ENCODE peak calls at places on chromosome 17, in six cellular contexts. U, A, P, N, B and Q are unnamed samples.

GRCh38 chr17:80237386-80237785 is 17.2 kb downstream of the SLC26A11 start:
- DNase-seq in B (no peak), P (no peak), N (no peak), U (no peak), A (no peak), Q (no peak)

GRCh38 chr17:61158372-61158771 is 241.3 kb upstream of the TBX2 start:
- DNase-seq in N (no peak), U (no peak), A (no peak), P (no peak), B (no peak), Q (no peak)

GRCh38 chr17:32206816-32207215 is 58.8 kb upstream of the RHBDL3 start:
- DNase-seq in P (no peak), A (peak; percentile 91), U (no peak), B (no peak), N (no peak), Q (no peak)

GRCh38 chr17:81808778-81809555 is 5.0 kb downstream of the GCGR start:
- DNase-seq in N (no peak), A (no peak), U (no peak), P (no peak), B (no peak), Q (no peak)

GRCh38 chr17:83080641-83081560 is 1.5 kb downstream of the METRNL start:
- DNase-seq in B (no peak), P (no peak), U (no peak), N (peak; percentile 35), A (peak; percentile 24), Q (no peak)

GRCh38 chr17:31296156-31296555 is 883 bp downstream of the OMG start:
- DNase-seq in B (no peak), A (no peak), U (no peak), N (no peak), P (no peak), Q (no peak)

GRCh38 chr17:62876664-62877411 is 68.7 kb upstream of the MARCHF10 start:
- DNase-seq in U (no peak), N (no peak), A (peak; percentile 76), B (peak; percentile 77), P (no peak), Q (no peak)

GRCh38 chr17:37148171-37148570 is 199.4 kb downstream of the AATF start:
- DNase-seq in B (peak; percentile 45), U (no peak), N (no peak), A (no peak), P (no peak), Q (no peak)

GRCh38 chr17:57572062-57572461 is 173.0 kb downstream of the CCDC182 start:
- DNase-seq in P (no peak), A (no peak), B (no peak), N (no peak), U (no peak), Q (no peak)

GRCh38 chr17:4908711-4909496 is 6.0 kb upstream of the CHRNE start:
- DNase-seq in B (peak; percentile 95), U (peak; percentile 31), A (peak; percentile 92), P (peak; percentile 92), N (peak; percentile 45), Q (no peak)

GRCh38 chr17:33234930-33235685 is 58.0 kb downstream of the ASIC2 start:
- DNase-seq in P (peak; percentile 54), A (peak; percentile 97), B (peak; percentile 53), N (no peak), U (no peak), Q (no peak)

DNA sequence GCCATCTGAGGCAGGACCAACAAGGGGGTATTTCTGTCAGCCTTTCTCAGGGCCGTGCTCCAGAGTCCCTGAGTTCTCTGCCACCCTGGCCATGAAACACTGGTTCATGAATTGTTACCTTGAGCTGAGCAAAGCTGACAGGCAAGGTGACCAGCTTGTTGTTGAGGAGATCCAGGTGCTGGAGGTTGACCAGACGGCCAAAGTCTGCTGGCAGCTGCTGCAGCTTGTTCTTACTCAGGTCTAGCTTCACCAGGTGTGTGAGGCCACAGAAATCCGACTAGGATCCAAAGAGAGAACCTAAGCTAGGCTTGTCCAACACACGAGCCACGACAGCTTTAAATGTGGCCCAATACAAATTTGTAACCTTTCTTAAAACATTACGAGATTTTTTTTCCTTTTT is 4.7 kb downstream of the LRRC59 start:
- DNase-seq in P (no peak), B (no peak), A (no peak), U (no peak), N (no peak), Q (no peak)
- H3K36me3 ChIP-seq in P (peaks cover 73% of the 10 kb centered on the region), B (peaks cover 50% of the 10 kb centered on the region), A (peaks cover 63% of the 10 kb centered on the region), U (peaks cover 38% of the 10 kb centered on the region), N (peaks cover 61% of the 10 kb centered on the region), Q (peaks cover 44% of the 10 kb centered on the region)

DNA sequence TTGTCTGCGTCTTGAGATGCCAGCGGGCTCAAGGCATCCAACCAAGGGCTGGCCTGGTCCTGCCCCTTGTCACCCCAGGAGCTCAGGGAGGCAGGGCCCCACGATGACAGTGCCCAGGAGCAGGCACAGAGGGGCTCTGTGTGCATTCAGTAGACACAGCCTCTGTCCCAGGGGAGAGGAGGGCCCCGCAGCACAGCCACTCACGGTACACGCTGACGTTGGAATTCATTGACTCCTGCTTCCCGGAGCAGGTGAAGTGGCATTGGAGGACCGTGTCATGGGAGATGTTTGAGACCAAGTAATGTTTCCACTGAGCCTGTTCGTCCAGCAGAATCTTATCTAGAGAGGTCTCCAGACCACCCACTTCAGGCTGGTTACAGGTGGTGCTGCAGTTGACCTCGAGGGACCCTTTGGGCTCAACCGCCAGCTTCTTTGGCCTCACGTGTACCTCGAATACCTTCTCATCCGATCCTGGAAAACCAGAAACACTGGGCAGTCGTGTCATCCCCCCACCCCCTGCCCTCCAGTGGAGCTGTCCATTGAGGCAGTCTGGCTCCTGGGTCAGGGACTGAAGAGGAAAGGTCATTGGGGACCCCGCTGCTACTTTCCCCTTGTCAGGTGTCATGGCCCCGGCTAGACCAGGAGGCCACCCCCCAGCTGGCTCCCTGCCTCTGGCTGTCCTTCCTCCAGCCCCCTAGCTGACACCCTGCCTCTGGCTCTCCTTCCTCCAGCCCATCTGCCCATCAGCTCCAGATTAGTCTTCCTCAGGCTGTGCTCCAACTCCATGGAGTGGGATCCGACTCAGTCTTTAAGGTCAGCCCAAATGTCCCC is 7.0 kb downstream of the PRR29 start:
- DNase-seq in N (no peak), A (no peak), B (no peak), U (no peak), P (no peak), Q (no peak)
- H3K4me1 ChIP-seq in N (peaks cover 36% of the 10 kb centered on the region), A (no peaks in the 10 kb centered on the region), B (peaks cover 79% of the 10 kb centered on the region), U (no peaks in the 10 kb centered on the region), P (peaks cover 76% of the 10 kb centered on the region), Q (no peaks in the 10 kb centered on the region)

DNA sequence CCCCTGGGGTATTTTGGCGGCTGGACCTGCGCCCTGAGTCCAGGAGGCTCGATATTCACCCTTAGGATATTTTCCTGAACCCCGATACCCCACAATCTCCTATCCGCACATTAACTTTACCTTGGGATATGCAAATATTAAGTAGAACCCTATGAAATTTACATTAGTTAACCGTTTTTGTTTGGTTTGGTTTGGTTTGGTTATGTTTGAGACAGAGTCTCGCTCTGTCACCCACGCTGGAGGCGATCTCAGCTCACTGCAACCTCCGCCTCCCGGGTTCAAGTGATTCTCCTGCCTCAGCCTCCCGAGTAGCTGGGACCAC is 9.3 kb upstream of the NAGS start:
- DNase-seq in N (no peak), P (no peak), U (no peak), B (no peak), A (no peak), Q (no peak)
- H3K4me3 ChIP-seq in N (no peak overlapping the region), P (no peak overlapping the region), U (no peak overlapping the region), B (no peak overlapping the region), A (no peak overlapping the region), Q (no peak overlapping the region)

GRCh38 chr17:7572588-7573323 is 6.7 kb upstream of the CD68 start:
- DNase-seq in A (peak; percentile 99), U (peak; percentile 98), B (peak; percentile 100), N (peak; percentile 99), P (peak; percentile 99), Q (peak; percentile 98)
- H3K36me3 ChIP-seq in A (peaks cover 58% of the 10 kb centered on the region), U (peaks cover 49% of the 10 kb centered on the region), B (peaks cover 30% of the 10 kb centered on the region), N (peaks cover 54% of the 10 kb centered on the region), P (peaks cover 71% of the 10 kb centered on the region), Q (peaks cover 34% of the 10 kb centered on the region)

DNA sequence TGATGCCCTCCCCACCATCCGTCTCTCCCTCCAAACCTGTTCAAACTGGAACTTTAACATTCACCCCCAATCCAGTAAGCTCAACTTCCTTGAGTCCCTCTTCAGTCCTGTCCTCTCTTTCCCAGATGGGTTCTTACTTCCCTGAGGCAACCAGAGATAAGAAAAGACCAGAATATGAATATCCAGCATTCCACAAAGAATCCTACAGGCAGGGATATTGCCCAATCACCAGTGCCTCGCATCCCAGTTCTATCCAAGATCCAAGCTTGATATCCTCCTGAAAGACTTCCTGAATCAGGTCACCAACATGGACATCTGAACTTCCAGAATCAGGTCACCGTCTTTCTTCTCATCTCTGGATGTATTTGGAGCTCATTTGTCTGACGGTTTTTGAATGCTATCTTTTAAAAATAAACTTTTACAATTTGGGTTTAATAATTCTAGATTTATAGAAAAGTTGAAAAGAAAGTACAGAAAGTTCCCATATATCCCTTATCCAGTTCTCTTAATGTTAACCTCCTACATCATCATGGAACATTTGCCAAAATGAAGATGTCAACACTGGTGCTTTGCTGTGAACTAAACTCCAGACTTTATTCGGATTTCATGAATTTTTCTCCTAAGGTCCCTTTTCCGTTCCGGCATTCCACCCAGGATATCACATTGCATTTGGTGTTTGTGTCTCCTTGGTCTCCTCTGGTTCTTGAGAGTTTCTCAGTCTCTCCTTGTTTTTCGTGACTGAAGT is 13.7 kb upstream of the COL1A1 start:
- DNase-seq in B (no peak), U (no peak), P (no peak), N (no peak), A (no peak), Q (no peak)
- H3K4me1 ChIP-seq in B (peaks cover 5% of the 10 kb centered on the region), U (peaks cover 17% of the 10 kb centered on the region), P (peaks cover 56% of the 10 kb centered on the region), N (peaks cover 8% of the 10 kb centered on the region), A (peaks cover 42% of the 10 kb centered on the region), Q (peaks cover 59% of the 10 kb centered on the region)

GRCh38 chr17:28397275-28397674 is 8.7 kb downstream of the SLC46A1 start:
- DNase-seq in U (no peak), N (no peak), A (no peak), B (no peak), P (no peak), Q (no peak)

GRCh38 chr17:28399808-28400207 is 6.2 kb downstream of the SLC46A1 start:
- DNase-seq in U (no peak), P (no peak), A (no peak), N (no peak), B (no peak), Q (no peak)

GRCh38 chr17:28396635-28397239 is 9.3 kb downstream of the SLC46A1 start:
- DNase-seq in A (no peak), P (no peak), U (no peak), N (no peak), B (no peak), Q (no peak)

GRCh38 chr17:28397687-28398279 is 8.2 kb downstream of the SLC46A1 start:
- DNase-seq in P (no peak), N (no peak), U (no peak), B (no peak), A (no peak), Q (no peak)

DNA sequence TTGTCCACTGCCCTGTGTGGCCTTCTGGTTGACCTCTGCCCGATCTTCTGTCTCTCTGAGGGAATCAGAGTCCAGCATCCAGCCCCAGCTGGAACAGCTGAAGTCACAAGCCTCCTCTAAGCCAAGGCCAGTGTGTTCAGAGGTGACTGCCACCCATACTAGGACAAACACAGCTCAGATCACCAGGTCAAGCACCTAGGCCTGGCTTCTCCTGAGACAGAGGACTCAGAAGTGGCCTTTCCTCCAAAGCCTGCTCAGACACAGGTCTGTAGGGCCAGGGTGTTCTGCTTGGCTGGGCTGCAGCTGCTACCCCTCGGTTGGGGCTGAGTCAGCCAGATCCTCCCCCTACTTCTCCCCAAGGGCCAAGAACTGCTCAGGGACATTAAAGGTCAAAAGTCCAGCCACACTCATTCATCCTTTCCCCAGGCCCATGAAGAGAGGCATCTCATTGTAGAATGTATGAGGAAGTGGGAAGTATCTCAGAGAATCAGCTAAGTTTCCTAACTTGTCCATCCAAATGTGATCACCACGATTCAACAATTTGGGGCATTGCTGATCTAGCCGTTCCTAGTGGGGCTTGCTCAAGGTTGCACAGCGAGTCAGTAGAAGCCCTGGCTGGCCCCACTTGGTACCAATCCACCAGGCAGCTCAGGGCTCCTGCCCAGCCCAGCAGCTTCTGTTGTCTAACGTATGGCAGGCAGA is 7.6 kb downstream of the SLC46A1 start:
- DNase-seq in P (no peak), A (peak; percentile 11), N (no peak), B (no peak), U (no peak), Q (no peak)
- H3K4me3 ChIP-seq in P (no peak overlapping the region), A (no peak overlapping the region), N (no peak overlapping the region), B (no peak overlapping the region), U (no peak overlapping the region), Q (no peak overlapping the region)